ENCODE peak calls at places on chromosomes 2 and 18, in four cellular contexts. A is H1, D is endothelial cell of umbilical vein, L is lung. Q is an unnamed sample. For H3K36me3, the result is how much of the 10 kb centered on the place peaks cover.

GRCh38 chr2:150778828-150779227 is 291.4 kb upstream of the RND3 start:
- DNase-seq in D (peak), A (no peak), L (no peak), Q (no peak)

GRCh38 chr2:17643031-17643615 is 102.6 kb downstream of the VSNL1 start:
- DNase-seq in D (peak), A (peak), L (peak), Q (no peak)

GRCh38 chr2:234534515-234534914 is 37.6 kb upstream of the ARL4C start:
- DNase-seq in A (no peak), L (no peak), D (no peak), Q (no peak)

GRCh38 chr18:36128907-36129299 is 237 bp downstream of the SLC39A6 start:
- DNase-seq in L (no peak), D (no peak), A (no peak), Q (no peak)

GRCh38 chr2:211816739-211817138 is 721.9 kb downstream of the ERBB4 start:
- DNase-seq in L (no peak), A (no peak), D (no peak), Q (no peak)

GRCh38 chr2:9378433-9379371 is 44.6 kb downstream of the ITGB1BP1 start:
- DNase-seq in A (no peak), L (no peak), D (peak), Q (no peak)

GRCh38 chr18:31677592-31677991 is 6.8 kb downstream of the B4GALT6 start:
- DNase-seq in A (no peak), L (no peak), D (no peak), Q (no peak)

GRCh38 chr2:96681540-96681939 is 39.0 kb downstream of the FER1L5 start:
- DNase-seq in A (no peak), D (no peak), L (no peak), Q (no peak)

GRCh38 chr2:129904532-129905446 is 74.7 kb upstream of the RAB6C start:
- DNase-seq in A (peak), L (no peak), D (no peak), Q (no peak)

GRCh38 chr18:75896865-75897264 is 469.4 kb upstream of the SMIM21 start:
- DNase-seq in A (no peak), D (no peak), L (no peak), Q (peak)

GRCh38 chr2:234864518-234864917 is 87.3 kb upstream of the SH3BP4 start:
- DNase-seq in A (no peak), L (no peak), D (no peak), Q (no peak)

GRCh38 chr2:100053087-100053486 is 89.3 kb downstream of the AFF3 start:
- DNase-seq in A (no peak), D (no peak), L (no peak), Q (no peak)

GRCh38 chr2:114020668-114021067 is 130.8 kb downstream of the ACTR3 start:
- DNase-seq in D (no peak), A (no peak), L (no peak), Q (no peak)

GRCh38 chr2:177692042-177692823 is 299.7 kb downstream of the AGPS start:
- DNase-seq in L (no peak), D (no peak), A (no peak), Q (no peak)

GRCh38 chr2:23475036-23475435 is 90.1 kb downstream of the KLHL29 start:
- DNase-seq in D (no peak), A (no peak), L (no peak), Q (no peak)

GRCh38 chr2:45952591-45952990 is 301.1 kb downstream of the PRKCE start:
- DNase-seq in L (no peak), A (no peak), D (no peak), Q (no peak)

GRCh38 chr2:196128749-196129148 is 42.6 kb downstream of the STK17B start:
- DNase-seq in D (no peak), L (no peak), A (no peak), Q (no peak)

GRCh38 chr2:190859347-190860297 is 21.0 kb upstream of the GLS start:
- DNase-seq in D (peak), A (no peak), L (no peak), Q (no peak)

GRCh38 chr2:222074674-222075073 is 224.1 kb downstream of the PAX3 start:
- DNase-seq in A (no peak), D (no peak), L (no peak), Q (no peak)

GRCh38 chr2:43803113-43803512 is 29.3 kb downstream of the DYNC2LI1 start:
- DNase-seq in L (no peak), A (no peak), D (no peak), Q (no peak)

GRCh38 chr2:43796206-43796605 is 22.4 kb downstream of the DYNC2LI1 start:
- DNase-seq in D (no peak), L (no peak), A (no peak), Q (no peak)

GRCh38 chr2:43800894-43801293 is 27.1 kb downstream of the DYNC2LI1 start:
- DNase-seq in L (no peak), D (no peak), A (no peak), Q (no peak)

GRCh38 chr2:43802135-43802534 is 28.3 kb downstream of the DYNC2LI1 start:
- DNase-seq in L (no peak), D (no peak), A (no peak), Q (no peak)

DNA sequence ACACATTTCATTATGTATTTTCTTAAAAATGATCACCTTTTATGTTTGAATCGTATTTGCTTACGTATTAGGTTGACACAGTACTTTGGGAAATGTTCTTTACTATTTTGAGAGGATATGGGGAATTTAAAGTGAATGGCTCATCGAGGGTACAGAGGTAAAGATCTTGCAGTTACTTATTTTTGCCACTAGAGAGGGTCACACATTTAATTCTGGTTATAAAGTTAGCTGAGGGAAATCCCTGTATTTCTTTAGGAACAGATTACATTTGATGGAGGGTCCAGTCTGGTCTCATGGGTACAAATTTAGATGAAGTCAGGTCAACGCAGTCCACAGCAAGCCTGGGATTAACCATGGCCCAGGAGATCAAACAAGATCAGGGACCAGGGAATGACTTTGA is 24.5 kb downstream of the DYNC2LI1 start:
- DNase-seq in D (peak), L (no peak), A (no peak), Q (no peak)
- TF ChIP-seq CTCF in D (no peak), L (no peak), A (no peak), Q (peak)

GRCh38 chr2:229825476-229825875 is 96.3 kb downstream of the TRIP12 start:
- DNase-seq in A (no peak), D (peak), L (no peak), Q (no peak)
- H3K36me3 ChIP-seq in A (under half), D (under half), L (under half), Q (under half)

DNA sequence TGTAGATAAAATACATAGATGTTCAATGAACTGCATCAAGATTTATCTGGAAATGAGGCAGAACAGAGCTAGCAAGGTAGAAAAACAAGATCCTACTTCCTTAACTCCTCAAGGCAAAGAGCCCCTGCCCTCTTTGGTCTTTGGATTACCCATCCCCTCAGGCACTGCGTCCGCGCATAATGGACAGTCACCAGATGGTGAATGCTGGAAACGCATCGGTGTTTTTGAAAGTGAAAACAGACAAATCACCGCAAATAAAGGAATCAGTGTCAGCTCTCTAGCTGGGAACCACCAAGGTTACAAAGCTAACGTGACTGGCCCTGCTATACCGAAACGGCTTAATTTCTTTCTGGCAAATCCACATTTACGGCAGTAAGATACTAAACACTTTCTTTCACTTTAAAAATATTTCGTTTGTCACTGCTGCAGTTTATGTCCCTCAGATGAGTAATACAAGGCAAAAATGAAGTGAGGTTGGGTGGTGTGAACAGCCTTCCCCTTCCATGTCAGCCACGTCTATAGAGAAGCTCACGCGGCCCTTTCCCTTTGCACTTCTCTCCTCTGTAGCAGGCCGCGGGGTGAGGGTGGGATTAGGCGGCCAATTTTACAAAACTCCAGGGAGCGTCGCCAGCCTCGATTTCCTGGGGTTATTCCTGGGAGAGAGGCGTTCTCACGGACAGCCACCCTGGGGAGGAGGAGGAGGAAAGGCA is 620 bp upstream of the GALR1 start:
- DNase-seq in L (no peak), D (no peak), A (no peak), Q (peak)
- H3K4me3 ChIP-seq in L (no peak), D (no peak), A (peak), Q (peak)

GRCh38 chr2:145546091-145546490 is 1026.2 kb upstream of the ZEB2 start:
- DNase-seq in L (no peak), D (no peak), A (no peak), Q (no peak)
- TF ChIP-seq CTCF in L (no peak), D (no peak), A (no peak), Q (peak)

GRCh38 chr18:67634631-67635338 is 118.3 kb upstream of the DSEL start:
- DNase-seq in D (no peak), A (no peak), L (no peak), Q (no peak)

GRCh38 chr18:67633939-67634338 is 117.4 kb upstream of the DSEL start:
- DNase-seq in A (no peak), L (no peak), D (no peak), Q (no peak)

GRCh38 chr18:67639872-67640271 is 123.4 kb upstream of the DSEL start:
- DNase-seq in L (no peak), A (no peak), D (no peak), Q (no peak)

GRCh38 chr18:67636597-67637385 is 120.3 kb upstream of the DSEL start:
- DNase-seq in D (no peak), L (no peak), A (no peak), Q (no peak)
- H3K36me3 ChIP-seq in D (under half), L (under half), A (under half), Q (under half)

GRCh38 chr18:60471652-60472051 is 99.1 kb upstream of the MC4R start:
- DNase-seq in L (no peak), A (no peak), D (no peak), Q (no peak)

GRCh38 chr18:60466671-60467070 is 94.1 kb upstream of the MC4R start:
- DNase-seq in A (no peak), L (no peak), D (no peak), Q (no peak)

GRCh38 chr18:60469396-60469795 is 96.8 kb upstream of the MC4R start:
- DNase-seq in A (no peak), L (no peak), D (no peak), Q (no peak)
- H3K4me3 ChIP-seq in A (no peak), L (no peak), D (no peak), Q (no peak)

DNA sequence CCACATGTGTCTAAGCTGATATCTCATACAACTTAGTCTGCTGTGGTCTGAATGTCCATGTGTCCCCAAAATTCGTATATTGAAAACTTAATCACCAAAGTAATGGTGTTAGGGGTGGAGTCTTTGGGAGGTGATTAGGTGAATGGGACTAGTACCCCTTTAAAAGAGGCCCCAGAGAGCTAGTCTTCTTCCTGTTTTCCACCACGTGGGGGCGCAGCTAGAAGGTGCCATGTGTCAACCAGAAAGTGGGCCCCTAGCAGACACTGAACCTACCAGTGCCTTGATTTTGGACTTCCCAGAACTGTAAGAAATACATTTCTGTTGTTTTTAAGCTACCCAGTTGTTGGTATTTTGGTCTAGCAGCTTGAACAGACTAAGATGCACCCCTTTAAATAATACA is 86.6 kb downstream of the ASB1 start:
- DNase-seq in A (peak), L (peak), D (peak), Q (peak)
- TF ChIP-seq CTCF in A (peak), L (no peak), D (peak), Q (peak)

GRCh38 chr2:208278549-208278948 is 12.5 kb downstream of the PIKFYVE start:
- DNase-seq in D (no peak), A (no peak), L (no peak), Q (no peak)
- H3K36me3 ChIP-seq in D (under half), A (half or more), L (under half), Q (half or more)

GRCh38 chr2:54595999-54596903 is 127.2 kb upstream of the EML6 start:
- DNase-seq in D (no peak), L (no peak), A (no peak), Q (no peak)
- H3K4me3 ChIP-seq in D (no peak), L (no peak), A (no peak), Q (no peak)